ENCODE peak calls at places on chromosomes 11 and 22, in nine cellular contexts. M, K, A, R, P, V, B, S and Q are unnamed samples.

GRCh38 chr22:39522567-39523300 is 2.4 kb downstream of the ATF4 start:
- DNase-seq in V (no peak), B (no peak), R (no peak), M (no peak), A (no peak), K (peak; percentile 43), S (no peak), P (no peak), Q (peak; percentile 67)

GRCh38 chr11:17839973-17840611 is 105.5 kb downstream of the KCNC1 start:
- DNase-seq in B (no peak), R (no peak), M (no peak), A (no peak), P (no peak), V (peak; percentile 21), S (no peak), K (no peak), Q (no peak)

GRCh38 chr11:2893021-2893528 is 7.5 kb upstream of the CDKN1C start:
- DNase-seq in R (no peak), K (no peak), M (no peak), V (no peak), S (no peak), P (no peak), B (no peak), A (no peak), Q (no peak)

GRCh38 chr22:38762607-38763006 is 6.8 kb upstream of the SUN2 start:
- DNase-seq in M (no peak), A (no peak), B (no peak), V (no peak), S (no peak), K (peak; percentile 35), R (no peak), P (no peak), Q (no peak)

GRCh38 chr22:23233084-23233501 is 52.8 kb downstream of the BCR start:
- DNase-seq in K (no peak), M (no peak), P (no peak), S (no peak), A (no peak), B (no peak), V (no peak), R (peak; percentile 58), Q (peak; percentile 39)

GRCh38 chr11:125312812-125313211 is 148.3 kb downstream of the PKNOX2 start:
- DNase-seq in M (no peak), A (no peak), R (no peak), B (no peak), P (no peak), V (no peak), K (no peak), S (no peak), Q (no peak)

GRCh38 chr11:75197512-75198277 is 42.9 kb upstream of the TPBGL start:
- DNase-seq in P (no peak), K (no peak), S (no peak), R (no peak), M (no peak), A (no peak), V (no peak), B (no peak), Q (no peak)

GRCh38 chr22:36823177-36823839 is 6.5 kb upstream of the PVALB start:
- DNase-seq in P (no peak), K (no peak), A (no peak), R (no peak), B (no peak), S (no peak), M (no peak), V (no peak), Q (peak; percentile 23)

GRCh38 chr22:31211862-31212730 is at the start of gene LIMK2:
- DNase-seq in S (peak; percentile 96), M (peak; percentile 73), P (peak; percentile 98), K (peak; percentile 93), V (peak; percentile 55), R (peak; percentile 97), A (peak; percentile 85), B (peak; percentile 10), Q (peak; percentile 82)

GRCh38 chr11:63558459-63559157 is 4.6 kb downstream of the PLAAT2 start:
- DNase-seq in V (no peak), S (no peak), P (no peak), M (peak; percentile 45), A (no peak), K (no peak), B (no peak), R (no peak), Q (no peak)

GRCh38 chr22:39543095-39543494 is 10.5 kb upstream of the RPS19BP1 start:
- DNase-seq in B (no peak), P (no peak), R (no peak), K (no peak), M (no peak), S (no peak), V (no peak), A (no peak), Q (peak; percentile 62)